ENCODE peak calls at places on chromosome 2, in eight cellular contexts. U is fibroblast of lung, N is bronchial epithelial cell, F is choroid plexus epithelial cell, Z is BJ, V is GM23338, P is GM23248, I is OCI-LY7. E is an unnamed sample.

GRCh38 chr2:172052000-172052983 is 33.0 kb upstream of the DLX1 start:
- DNase-seq in F (peak), V (no peak), N (no peak), Z (no peak), I (no peak), P (no peak), U (peak), E (no peak)

GRCh38 chr2:152657042-152657441 is 60.2 kb downstream of the PRPF40A start:
- DNase-seq in N (peak), V (no peak), U (no peak), F (no peak), I (no peak), Z (no peak), P (no peak), E (no peak)

GRCh38 chr2:40178971-40179370 is 272.9 kb downstream of the SLC8A1 start:
- DNase-seq in U (no peak), Z (no peak), V (no peak), F (no peak), N (peak), P (peak), I (peak), E (no peak)

GRCh38 chr2:241110607-241111442 is 8.7 kb upstream of the MTERF4 start:
- DNase-seq in P (no peak), F (no peak), V (no peak), U (no peak), Z (no peak), I (peak), N (no peak), E (no peak)

GRCh38 chr2:205390866-205391265 is 291.4 kb upstream of the NRP2 start:
- DNase-seq in P (no peak), Z (no peak), V (no peak), I (no peak), N (no peak), U (no peak), F (no peak), E (no peak)

GRCh38 chr2:224469374-224469964 is 67.6 kb upstream of the FAM124B start:
- DNase-seq in N (no peak), I (no peak), Z (no peak), U (no peak), P (no peak), V (peak), F (peak), E (no peak)

GRCh38 chr2:195543902-195544894 is 112.8 kb upstream of the SLC39A10 start:
- DNase-seq in P (peak), V (no peak), F (peak), Z (no peak), U (peak), I (no peak), N (peak), E (no peak)

GRCh38 chr2:39435974-39436591 is 1.0 kb downstream of the MAP4K3 start:
- DNase-seq in P (peak), F (peak), V (no peak), N (no peak), U (peak), Z (no peak), I (peak), E (peak)

GRCh38 chr2:196125596-196125995 is 45.8 kb downstream of the STK17B start:
- DNase-seq in P (no peak), N (no peak), U (no peak), F (peak), Z (no peak), V (peak), I (no peak), E (no peak)

GRCh38 chr2:175805442-175806114 is 196.5 kb downstream of the LNPK start:
- DNase-seq in N (no peak), P (no peak), Z (no peak), I (no peak), F (no peak), V (no peak), U (no peak), E (no peak)

GRCh38 chr2:36710858-36711520 is 14.5 kb downstream of the VIT start:
- DNase-seq in P (no peak), Z (no peak), I (no peak), F (no peak), U (no peak), V (no peak), N (no peak), E (no peak)

GRCh38 chr2:85096616-85097015 is 36.6 kb upstream of the TCF7L1 start:
- DNase-seq in U (no peak), P (no peak), N (no peak), I (no peak), F (no peak), V (no peak), Z (no peak), E (no peak)

GRCh38 chr2:25576596-25576995 is 96.8 kb downstream of the DTNB start:
- DNase-seq in Z (no peak), U (no peak), N (no peak), I (no peak), F (no peak), P (no peak), V (no peak), E (no peak)

GRCh38 chr2:25587361-25587760 is 86.0 kb downstream of the DTNB start:
- DNase-seq in P (peak), I (no peak), F (peak), V (no peak), N (peak), U (peak), Z (peak), E (no peak)

GRCh38 chr2:25586726-25587144 is 86.6 kb downstream of the DTNB start:
- DNase-seq in P (no peak), N (no peak), V (peak), U (no peak), Z (no peak), I (no peak), F (peak), E (no peak)

GRCh38 chr2:25585189-25585588 is 88.2 kb downstream of the DTNB start:
- DNase-seq in P (no peak), V (no peak), F (no peak), U (no peak), Z (no peak), N (no peak), I (no peak), E (no peak)

GRCh38 chr2:25582079-25582830 is 91.1 kb downstream of the DTNB start:
- DNase-seq in N (no peak), P (no peak), Z (no peak), U (no peak), I (peak), F (no peak), V (no peak), E (no peak)
- H3K4me3 ChIP-seq in N (no peak), P (no peak), Z (no peak), U (no peak), I (no peak), F (no peak), V (no peak), E (no peak)

DNA sequence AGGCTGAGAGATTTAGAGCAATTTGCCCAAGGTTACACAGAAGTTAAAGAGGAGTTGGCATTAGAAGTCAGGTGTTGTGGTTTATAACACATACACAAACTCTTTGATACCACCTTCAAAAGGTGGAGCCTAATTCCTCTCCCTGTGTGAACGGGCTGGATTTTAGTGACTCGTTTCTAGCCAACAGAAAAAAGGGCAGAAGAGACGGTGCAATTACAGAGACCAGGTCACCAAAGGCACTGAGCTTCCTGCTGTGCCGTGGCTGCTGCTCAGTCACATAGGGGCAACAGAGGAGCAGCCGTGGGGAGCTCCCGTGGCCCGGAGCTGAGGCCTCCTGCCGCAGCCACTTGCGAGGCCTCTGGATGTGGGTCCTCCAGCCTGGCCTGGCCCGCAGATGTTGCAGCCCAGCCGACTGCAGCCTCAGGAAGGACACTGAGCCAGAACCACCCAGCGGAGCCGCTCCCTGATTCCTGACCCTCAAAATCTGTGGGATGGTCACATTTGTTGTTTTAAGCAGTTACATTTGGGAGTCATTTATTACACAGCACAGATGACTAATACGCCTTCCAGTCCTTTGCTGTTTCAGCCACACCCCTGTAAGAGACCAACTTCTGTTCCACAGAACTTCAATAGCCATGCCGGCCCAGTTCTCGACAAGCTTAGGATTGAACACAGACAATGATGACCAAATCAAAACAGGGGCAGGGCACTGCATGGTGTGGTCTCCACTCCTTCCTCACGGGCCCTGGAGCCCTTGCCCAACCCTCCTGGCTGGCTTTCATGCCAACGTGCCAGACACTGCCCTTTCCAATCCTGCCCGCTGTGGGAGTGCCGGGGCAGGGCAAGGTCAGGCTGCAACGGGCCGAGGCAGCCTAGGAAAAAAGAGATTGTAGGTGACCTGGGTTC is 17.1 kb downstream of the EDAR start:
- DNase-seq in F (no peak), N (peak), U (peak), P (peak), Z (peak), I (no peak), V (no peak), E (peak)
- H3K4me3 ChIP-seq in F (no peak), N (no peak), U (no peak), P (no peak), Z (no peak), I (no peak), V (no peak), E (no peak)

DNA sequence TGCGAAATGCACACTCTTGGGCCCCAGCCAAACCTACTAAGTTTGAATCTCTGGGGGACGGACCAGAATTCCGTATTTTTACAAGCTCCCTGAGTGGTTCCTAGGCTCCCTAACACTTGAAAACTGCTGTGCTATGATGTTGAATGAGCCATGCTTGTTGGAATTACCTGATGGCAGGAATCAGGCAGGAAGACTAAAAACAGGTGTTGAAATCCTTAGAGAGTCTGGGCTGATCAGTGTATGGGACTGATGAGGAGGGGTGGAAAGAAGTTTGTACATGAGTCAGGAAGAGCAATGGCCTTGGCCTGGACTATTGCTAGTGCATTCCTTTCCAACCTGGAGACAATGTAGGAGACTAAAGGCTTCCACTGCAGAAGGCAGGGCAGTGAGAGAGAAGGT is 24.9 kb upstream of the TMBIM1 start:
- DNase-seq in V (no peak), I (no peak), F (no peak), P (no peak), N (peak), Z (no peak), U (no peak), E (no peak)
- H3K4me3 ChIP-seq in V (no peak), I (no peak), F (no peak), P (no peak), N (no peak), Z (no peak), U (no peak), E (no peak)

GRCh38 chr2:191691016-191691725 is 13.2 kb downstream of the NABP1 start:
- DNase-seq in F (peak), Z (peak), N (peak), V (peak), U (peak), I (peak), P (peak), E (peak)
- H3K4me3 ChIP-seq in F (no peak), Z (no peak), N (no peak), V (no peak), U (no peak), I (no peak), P (no peak), E (no peak)

GRCh38 chr2:188414869-188415753 is 123.4 kb downstream of the GULP1 start:
- DNase-seq in F (peak), I (no peak), P (peak), Z (no peak), U (peak), V (no peak), N (no peak), E (no peak)
- H3K4me3 ChIP-seq in F (no peak), I (no peak), P (no peak), Z (no peak), U (no peak), V (no peak), N (no peak), E (no peak)